ENCODE peak calls at places on chromosomes 4 and X, in seven cellular contexts. L is GM20000, S is IMR-90, X is suprapubic skin, B is LNCaP clone FGC, C is tibial nerve, H is astrocyte of the spinal cord. Q is an unnamed sample.

GRCh38 chr4:185955817-185956542 is 113.0 kb upstream of the TLR3 start:
- DNase-seq in L (no peak), S (no peak), X (no peak), B (no peak), C (no peak), H (no peak), Q (no peak)

GRCh38 chr4:172830295-172830764 is 338.3 kb upstream of the GALNT7 start:
- DNase-seq in L (peak), S (peak), X (no peak), B (no peak), C (no peak), H (peak), Q (no peak)

GRCh38 chr4:114005569-114006442 is 26.4 kb upstream of the ARSJ start:
- DNase-seq in L (no peak), S (peak), X (no peak), B (no peak), C (no peak), H (peak), Q (no peak)

GRCh38 chrX:117973175-117974075 is 143.2 kb downstream of the KLHL13 start:
- DNase-seq in L (no peak), S (no peak), X (no peak), B (no peak), C (no peak), H (no peak), Q (no peak)

GRCh38 chrX:57241967-57242366 is 44.5 kb upstream of the FAAH2 start:
- DNase-seq in L (no peak), S (no peak), X (no peak), B (no peak), C (no peak), H (no peak), Q (no peak)

GRCh38 chr4:52038109-52038912 is at the start of gene SGCB:
- DNase-seq in L (peak), S (peak), X (peak), B (no peak), C (peak), H (peak), Q (no peak)

GRCh38 chr4:53813991-53814390 is 222.7 kb upstream of the LNX1 start:
- DNase-seq in L (no peak), S (peak), X (no peak), B (no peak), C (no peak), H (no peak), Q (no peak)

GRCh38 chrX:153647461-153648357 is 706 bp downstream of the DUSP9 start:
- DNase-seq in L (peak), S (no peak), X (peak), B (no peak), C (no peak), H (no peak), Q (no peak)

GRCh38 chrX:132676102-132676501 is 187.3 kb upstream of the MBNL3 start:
- DNase-seq in L (no peak), S (no peak), X (no peak), B (no peak), C (no peak), H (no peak), Q (no peak)

GRCh38 chr4:98399915-98400314 is 138.7 kb downstream of the RAP1GDS1 start:
- DNase-seq in L (no peak), S (no peak), X (no peak), B (no peak), C (no peak), H (no peak), Q (no peak)

GRCh38 chr4:6474053-6474568 is 1.7 kb upstream of the PPP2R2C start:
- DNase-seq in L (no peak), S (no peak), X (peak), B (no peak), C (no peak), H (no peak), Q (no peak)

GRCh38 chr4:22416403-22416802 is 99.5 kb downstream of the ADGRA3 start:
- DNase-seq in L (no peak), S (peak), X (no peak), B (no peak), C (no peak), H (no peak), Q (no peak)

GRCh38 chr4:2071912-2072867 is 13.1 kb downstream of the NAT8L start:
- DNase-seq in L (no peak), S (no peak), X (peak), B (no peak), C (no peak), H (no peak), Q (no peak)

GRCh38 chr4:164700471-164700870 is 53.5 kb upstream of the SMIM31 start:
- DNase-seq in L (peak), S (no peak), X (no peak), B (peak), C (no peak), H (no peak), Q (no peak)

GRCh38 chrX:54937416-54937815 is 16.8 kb downstream of the TRO start:
- DNase-seq in L (no peak), S (no peak), X (no peak), B (no peak), C (no peak), H (no peak), Q (no peak)

GRCh38 chr4:26000274-26000950 is 86.4 kb downstream of the SMIM20 start:
- DNase-seq in L (no peak), S (peak), X (no peak), B (no peak), C (no peak), H (peak), Q (no peak)

GRCh38 chrX:150635952-150636351 is 57.2 kb upstream of the MTMR1 start:
- DNase-seq in L (peak), S (peak), X (no peak), B (no peak), C (no peak), H (peak), Q (no peak)

GRCh38 chrX:42752730-42753129 is 25.2 kb downstream of the PPP1R2C start:
- DNase-seq in L (no peak), S (no peak), X (no peak), B (no peak), C (no peak), H (no peak), Q (no peak)

GRCh38 chrX:2451456-2452316 is 49.1 kb downstream of the DHRSX start:
- DNase-seq in L (no peak), S (peak), X (no peak), B (no peak), C (no peak), H (peak), Q (no peak)

GRCh38 chr4:64718091-64718490 is 308.8 kb upstream of the TECRL start:
- DNase-seq in L (no peak), S (no peak), X (no peak), B (no peak), C (no peak), H (peak), Q (no peak)

GRCh38 chr4:64715741-64716140 is 306.5 kb upstream of the TECRL start:
- DNase-seq in L (no peak), S (no peak), X (no peak), B (no peak), C (no peak), H (no peak), Q (no peak)

GRCh38 chr4:64724689-64725088 is 315.4 kb upstream of the TECRL start:
- DNase-seq in L (no peak), S (no peak), X (no peak), B (no peak), C (no peak), H (no peak), Q (no peak)

GRCh38 chr4:64721106-64721505 is 311.9 kb upstream of the TECRL start:
- DNase-seq in L (no peak), S (no peak), X (no peak), B (no peak), C (no peak), H (no peak), Q (no peak)
- TF ChIP-seq CTCF in L (no peak), S (no peak), X (no peak), B (no peak), C (no peak), H (no peak), Q (no peak)

DNA sequence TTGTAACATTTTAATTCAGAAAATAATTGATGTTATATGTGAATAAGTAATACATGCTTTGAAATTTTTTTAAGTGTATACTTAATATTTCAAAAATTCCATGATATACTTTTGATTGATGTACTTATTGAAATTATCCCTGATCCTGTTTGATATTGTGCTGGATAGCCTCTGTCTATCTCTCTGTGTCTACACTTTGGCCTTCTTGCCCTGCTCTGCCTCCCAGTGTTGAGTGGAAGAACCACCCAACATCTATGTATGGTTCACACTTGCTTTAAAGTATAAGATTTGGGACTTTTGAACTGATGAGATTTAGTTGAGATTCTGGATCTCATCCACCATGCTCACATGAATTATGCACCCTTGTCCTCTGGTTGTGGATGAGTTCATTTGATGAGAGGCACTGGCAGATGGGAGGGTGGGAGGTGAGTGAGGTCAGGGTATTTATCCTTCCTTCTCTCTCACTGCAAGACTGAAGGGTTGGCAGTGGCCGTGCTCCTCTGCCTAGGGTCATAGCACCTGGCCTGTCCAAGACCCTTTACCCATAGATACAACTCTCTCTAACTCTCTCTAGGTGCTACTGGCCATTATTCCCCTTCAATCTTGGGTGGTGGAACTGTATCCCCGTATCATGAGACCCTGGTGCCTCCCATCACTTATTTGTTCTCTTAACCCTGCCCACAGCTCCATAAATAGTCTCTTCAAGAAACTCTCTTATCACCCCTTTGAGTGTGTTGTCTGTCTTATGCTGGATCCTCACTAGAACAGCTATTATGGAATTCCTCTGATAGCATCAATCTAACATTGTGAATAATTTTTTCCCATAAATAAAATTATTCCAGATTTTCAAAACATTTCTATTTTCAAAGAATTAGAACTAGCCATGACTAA is 75.2 kb downstream of the CORIN start:
- DNase-seq in L (no peak), S (no peak), X (no peak), B (no peak), C (no peak), H (no peak), Q (no peak)
- TF ChIP-seq CTCF in L (no peak), S (no peak), X (no peak), B (no peak), C (no peak), H (no peak), Q (no peak)

GRCh38 chrX:16444353-16444752 is 205.6 kb upstream of the S100G start:
- DNase-seq in L (no peak), S (peak), X (no peak), B (no peak), C (no peak), H (peak), Q (no peak)

DNA sequence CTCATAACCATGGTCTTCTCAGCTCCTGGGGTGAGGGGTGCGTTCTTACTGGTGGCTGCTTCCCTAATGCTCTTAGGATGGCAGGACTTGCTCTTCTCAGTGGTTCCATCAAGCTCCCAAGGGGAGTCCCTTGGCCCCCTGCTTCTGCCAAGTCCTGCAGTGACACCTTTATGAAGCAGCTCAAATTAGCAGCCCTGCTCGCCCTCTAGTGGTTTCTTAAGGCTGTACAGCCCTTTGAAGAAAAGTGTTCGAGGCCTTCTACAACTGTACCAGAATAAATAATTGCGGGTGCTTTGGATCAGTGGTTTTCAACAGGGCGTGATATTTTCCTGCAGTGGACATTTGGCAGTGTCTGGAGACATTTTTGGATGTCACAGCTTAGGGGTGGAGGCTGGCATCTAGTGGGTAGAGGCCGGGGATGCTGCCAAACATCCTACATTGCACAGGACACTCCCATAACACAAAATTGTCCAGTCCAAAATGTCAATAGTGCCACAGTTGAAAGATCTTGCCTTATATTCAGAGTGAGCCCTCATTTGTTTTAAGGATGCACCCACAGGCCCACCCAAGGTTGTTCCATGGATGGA is 204.7 kb upstream of the S100G start:
- DNase-seq in L (peak), S (peak), X (no peak), B (no peak), C (no peak), H (peak), Q (no peak)
- TF ChIP-seq CTCF in L (peak), S (peak), X (peak), B (peak), C (no peak), H (peak), Q (peak)

GRCh38 chrX:115268421-115268820 is 21.1 kb upstream of the LUZP4 start:
- DNase-seq in L (no peak), S (peak), X (no peak), B (no peak), C (no peak), H (no peak), Q (no peak)
- TF ChIP-seq CTCF in L (no peak), S (peak), X (no peak), B (peak), C (no peak), H (peak), Q (peak)

GRCh38 chr4:48779095-48779997 is 733 bp downstream of the FRYL start:
- DNase-seq in L (peak), S (peak), X (peak), B (no peak), C (peak), H (peak), Q (no peak)
- TF ChIP-seq CTCF in L (no peak), S (peak), X (no peak), B (peak), C (no peak), H (peak), Q (no peak)

GRCh38 chr4:177667687-177668086 is 225.4 kb upstream of the AGA start:
- DNase-seq in L (no peak), S (no peak), X (no peak), B (no peak), C (no peak), H (no peak), Q (no peak)
- TF ChIP-seq CTCF in L (no peak), S (no peak), X (no peak), B (peak), C (no peak), H (peak), Q (no peak)

DNA sequence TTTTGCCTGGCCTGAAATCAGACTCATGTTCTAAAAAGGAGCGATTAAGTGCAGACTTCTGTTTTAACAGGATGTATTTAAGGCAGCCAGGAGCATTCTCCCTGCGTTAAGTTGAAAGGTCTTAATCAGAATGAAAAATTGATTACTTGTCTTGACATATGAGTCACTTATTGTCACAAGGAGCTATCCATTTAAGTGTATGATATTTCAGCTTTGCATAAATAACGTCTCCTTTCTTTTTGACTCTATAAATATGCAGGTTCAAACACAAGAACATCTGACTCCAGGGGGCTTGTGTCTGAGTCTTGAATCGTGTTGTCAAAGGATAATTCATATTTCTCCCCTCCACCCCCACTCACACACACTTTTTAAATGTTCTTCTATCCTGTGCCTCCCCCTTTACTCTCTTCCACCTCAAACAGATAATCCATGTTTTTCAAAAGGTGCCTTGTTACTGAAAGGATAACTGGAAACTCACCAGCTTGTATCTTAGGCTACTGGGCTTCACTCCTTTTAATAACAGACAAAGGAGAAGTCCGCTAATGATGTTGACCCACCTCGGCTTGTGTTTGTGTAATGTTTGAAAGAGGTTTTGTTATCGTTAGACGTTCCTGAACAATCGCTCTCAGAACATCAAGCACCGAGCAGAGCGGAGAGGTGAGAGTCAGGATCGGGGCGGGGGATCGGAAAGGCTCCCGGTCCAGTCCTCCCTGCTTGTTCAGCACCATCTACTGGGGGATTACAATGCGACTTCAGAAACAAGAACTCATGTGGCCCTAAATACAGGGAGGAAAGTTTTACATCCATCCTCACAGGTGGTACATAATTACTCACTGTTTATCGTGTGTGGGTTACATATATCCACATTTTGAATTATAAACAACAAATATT is 107.5 kb upstream of the RPL34 start:
- DNase-seq in L (no peak), S (peak), X (no peak), B (peak), C (no peak), H (peak), Q (peak)
- TF ChIP-seq CTCF in L (no peak), S (peak), X (no peak), B (peak), C (no peak), H (peak), Q (peak)

GRCh38 chr4:762211-763190 is 56.9 kb downstream of the PCGF3 start:
- DNase-seq in L (no peak), S (no peak), X (no peak), B (no peak), C (no peak), H (peak), Q (no peak)
- TF ChIP-seq CTCF in L (no peak), S (peak), X (no peak), B (peak), C (peak), H (peak), Q (peak)

DNA sequence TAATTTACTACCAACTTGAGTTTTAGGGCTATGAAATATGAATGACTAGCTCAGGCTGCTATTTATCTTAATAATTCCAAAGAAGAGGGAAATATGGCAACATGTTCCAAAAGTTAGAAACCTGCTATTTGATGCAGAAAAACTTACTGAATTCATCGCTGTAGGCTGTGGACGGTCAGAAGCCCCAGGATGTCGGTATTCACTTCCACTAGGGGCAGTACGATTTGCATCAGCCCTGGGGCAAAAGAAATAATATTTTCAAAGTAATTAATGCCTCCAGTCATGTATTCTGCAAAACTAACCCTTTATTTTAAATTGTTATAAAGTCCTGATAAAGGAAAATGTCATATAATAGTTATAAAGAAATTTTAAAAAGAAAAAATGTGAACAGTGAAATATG is 4.5 kb downstream of the PLRG1 start:
- DNase-seq in L (no peak), S (no peak), X (no peak), B (no peak), C (no peak), H (no peak), Q (no peak)
- TF ChIP-seq CTCF in L (no peak), S (no peak), X (no peak), B (no peak), C (no peak), H (no peak), Q (no peak)

Q was measured in AG09319.